ENCODE peak calls at places on chromosome X, in ten cellular contexts. P, V, W, N, I, R, Y, T, L and B are unnamed samples.

GRCh38 chrX:40755291-40756249 is 20.2 kb upstream of the MED14 start:
- DNase-seq in P (no peak), V (peak), W (no peak), N (no peak), I (peak), R (no peak), Y (peak), T (no peak), L (no peak), B (no peak)

GRCh38 chrX:129721870-129722269 is 16.9 kb upstream of the XPNPEP2 start:
- DNase-seq in P (no peak), V (no peak), W (no peak), N (no peak), I (no peak), R (no peak), Y (no peak), T (no peak), L (no peak), B (no peak)

GRCh38 chrX:39133971-39134370 is 332.7 kb downstream of the MID1IP1 start:
- DNase-seq in P (no peak), V (no peak), W (no peak), N (peak), I (no peak), R (no peak), Y (no peak), T (peak), L (no peak), B (no peak)

GRCh38 chrX:122441451-122441850 is 742.6 kb upstream of the GRIA3 start:
- DNase-seq in P (no peak), V (no peak), W (no peak), N (no peak), I (no peak), R (no peak), Y (no peak), T (no peak), L (no peak), B (no peak)

GRCh38 chrX:52359614-52360232 is 9.1 kb upstream of the XAGE2 start:
- DNase-seq in P (no peak), V (no peak), W (no peak), N (peak), I (peak), R (no peak), Y (peak), T (no peak), L (no peak), B (no peak)

GRCh38 chrX:15043538-15043937 is 170.3 kb downstream of the MOSPD2 start:
- DNase-seq in P (no peak), V (no peak), W (no peak), N (no peak), I (no peak), R (no peak), Y (no peak), T (no peak), L (no peak), B (no peak)

GRCh38 chrX:38206036-38206435 is 14.6 kb downstream of the SRPX start:
- DNase-seq in P (no peak), V (no peak), W (no peak), N (no peak), I (no peak), R (no peak), Y (peak), T (no peak), L (no peak), B (no peak)

GRCh38 chrX:68808686-68809357 is 20.0 kb upstream of the EFNB1 start:
- DNase-seq in P (no peak), V (no peak), W (no peak), N (peak), I (peak), R (no peak), Y (peak), T (no peak), L (no peak), B (no peak)

GRCh38 chrX:132953358-132953757 is 5.1 kb downstream of the HS6ST2 start:
- DNase-seq in P (no peak), V (no peak), W (no peak), N (peak), I (no peak), R (no peak), Y (no peak), T (no peak), L (no peak), B (no peak)

GRCh38 chrX:41789374-41789773 is 65.4 kb downstream of the GPR82 start:
- DNase-seq in P (no peak), V (no peak), W (no peak), N (no peak), I (no peak), R (no peak), Y (no peak), T (no peak), L (no peak), B (no peak)

GRCh38 chrX:104522386-104522785 is 43.6 kb upstream of the IL1RAPL2 start:
- DNase-seq in P (no peak), V (no peak), W (no peak), N (no peak), I (no peak), R (no peak), Y (no peak), T (no peak), L (no peak), B (no peak)

GRCh38 chrX:39176105-39176504 is 374.8 kb downstream of the MID1IP1 start:
- DNase-seq in P (no peak), V (no peak), W (no peak), N (no peak), I (no peak), R (no peak), Y (no peak), T (no peak), L (no peak), B (no peak)

GRCh38 chrX:118727686-118728339 is 407 bp downstream of the IL13RA1 start:
- DNase-seq in P (no peak), V (peak), W (no peak), N (peak), I (peak), R (no peak), Y (peak), T (peak), L (peak), B (no peak)

GRCh38 chrX:19599253-19599652 is 83.9 kb upstream of the MAP3K15 start:
- DNase-seq in P (no peak), V (no peak), W (no peak), N (no peak), I (no peak), R (no peak), Y (no peak), T (no peak), L (no peak), B (no peak)

GRCh38 chrX:131752493-131753198 is 208.8 kb downstream of the OR13H1 start:
- DNase-seq in P (no peak), V (no peak), W (peak), N (peak), I (no peak), R (no peak), Y (peak), T (peak), L (peak), B (peak)

GRCh38 chrX:133546441-133546840 is 131.2 kb upstream of the GPC4 start:
- DNase-seq in P (no peak), V (no peak), W (no peak), N (no peak), I (no peak), R (no peak), Y (peak), T (no peak), L (no peak), B (no peak)

GRCh38 chrX:9134341-9134740 is 100.4 kb upstream of the FAM9B start:
- DNase-seq in P (no peak), V (no peak), W (no peak), N (no peak), I (no peak), R (no peak), Y (no peak), T (no peak), L (no peak), B (no peak)

GRCh38 chrX:38247051-38247450 is 26.4 kb upstream of the SRPX start:
- DNase-seq in P (no peak), V (no peak), W (no peak), N (no peak), I (no peak), R (no peak), Y (no peak), T (no peak), L (no peak), B (no peak)

GRCh38 chrX:107025538-107025937 is 25.5 kb upstream of the MORC4 start:
- DNase-seq in P (no peak), V (no peak), W (no peak), N (peak), I (peak), R (no peak), Y (peak), T (no peak), L (no peak), B (peak)

GRCh38 chrX:107483976-107484726 is 34.7 kb downstream of the FRMPD3 start:
- DNase-seq in P (no peak), V (no peak), W (no peak), N (no peak), I (peak), R (no peak), Y (peak), T (no peak), L (no peak), B (peak)

GRCh38 chrX:120755066-120755846 is 120.4 kb downstream of the CT47B1 start:
- DNase-seq in P (peak), V (no peak), W (no peak), N (no peak), I (no peak), R (no peak), Y (no peak), T (no peak), L (peak), B (no peak)

GRCh38 chrX:137032841-137033773 is 688 bp downstream of the GPR101 start:
- DNase-seq in P (no peak), V (no peak), W (no peak), N (no peak), I (no peak), R (no peak), Y (no peak), T (no peak), L (no peak), B (no peak)

GRCh38 chrX:20320461-20321159 is 53.9 kb upstream of the RPS6KA3 start:
- DNase-seq in P (peak), V (no peak), W (no peak), N (peak), I (no peak), R (no peak), Y (no peak), T (no peak), L (peak), B (peak)

GRCh38 chrX:137052641-137053235 is 18.9 kb upstream of the GPR101 start:
- DNase-seq in P (no peak), V (no peak), W (peak), N (peak), I (no peak), R (no peak), Y (no peak), T (no peak), L (no peak), B (no peak)

GRCh38 chrX:133939655-133940054 is 45.7 kb downstream of the GPC3 start:
- DNase-seq in P (no peak), V (no peak), W (no peak), N (no peak), I (no peak), R (no peak), Y (no peak), T (no peak), L (no peak), B (no peak)

GRCh38 chrX:20267924-20268701 is 1.4 kb upstream of the RPS6KA3 start:
- DNase-seq in P (no peak), V (peak), W (peak), N (no peak), I (peak), R (no peak), Y (no peak), T (peak), L (peak), B (peak)

GRCh38 chrX:37420179-37420578 is 71.0 kb downstream of the PRRG1 start:
- DNase-seq in P (no peak), V (no peak), W (no peak), N (peak), I (no peak), R (no peak), Y (peak), T (no peak), L (no peak), B (no peak)

GRCh38 chrX:135480076-135480475 is 40.4 kb upstream of the INTS6L start:
- DNase-seq in P (no peak), V (no peak), W (no peak), N (no peak), I (no peak), R (no peak), Y (no peak), T (no peak), L (no peak), B (no peak)

GRCh38 chrX:18973527-18974192 is 10.3 kb downstream of the PHKA2 start:
- DNase-seq in P (no peak), V (no peak), W (no peak), N (peak), I (peak), R (no peak), Y (no peak), T (no peak), L (no peak), B (no peak)

GRCh38 chrX:68659385-68659784 is 11.9 kb downstream of the STARD8 start:
- DNase-seq in P (no peak), V (no peak), W (no peak), N (peak), I (peak), R (no peak), Y (no peak), T (no peak), L (no peak), B (no peak)

GRCh38 chrX:84133023-84133422 is 55.0 kb downstream of the RPS6KA6 start:
- DNase-seq in P (no peak), V (no peak), W (no peak), N (no peak), I (no peak), R (no peak), Y (no peak), T (no peak), L (no peak), B (no peak)

GRCh38 chrX:130179579-130180215 is 7.9 kb downstream of the RAB33A start:
- DNase-seq in P (no peak), V (no peak), W (no peak), N (no peak), I (peak), R (no peak), Y (no peak), T (no peak), L (no peak), B (no peak)

GRCh38 chrX:9180623-9181022 is 146.7 kb upstream of the FAM9B start:
- DNase-seq in P (no peak), V (no peak), W (no peak), N (no peak), I (no peak), R (no peak), Y (no peak), T (no peak), L (no peak), B (no peak)

GRCh38 chrX:68332156-68332823 is 101.0 kb downstream of the OPHN1 start:
- DNase-seq in P (no peak), V (no peak), W (no peak), N (no peak), I (peak), R (no peak), Y (peak), T (no peak), L (no peak), B (no peak)

GRCh38 chrX:7154040-7154597 is 6.2 kb upstream of the PUDP start:
- DNase-seq in P (no peak), V (no peak), W (no peak), N (no peak), I (no peak), R (no peak), Y (no peak), T (no peak), L (no peak), B (no peak)

GRCh38 chrX:41956027-41956426 is 32.7 kb upstream of the CASK start:
- DNase-seq in P (no peak), V (no peak), W (no peak), N (no peak), I (no peak), R (no peak), Y (no peak), T (no peak), L (no peak), B (no peak)

GRCh38 chrX:13285693-13286092 is 34.2 kb downstream of the ATXN3L start:
- DNase-seq in P (no peak), V (no peak), W (no peak), N (no peak), I (no peak), R (no peak), Y (no peak), T (no peak), L (no peak), B (no peak)

GRCh38 chrX:13290891-13291614 is 28.8 kb downstream of the ATXN3L start:
- DNase-seq in P (no peak), V (no peak), W (no peak), N (no peak), I (no peak), R (no peak), Y (no peak), T (no peak), L (no peak), B (no peak)

GRCh38 chrX:13285229-13285628 is 34.6 kb downstream of the ATXN3L start:
- DNase-seq in P (no peak), V (no peak), W (no peak), N (no peak), I (no peak), R (no peak), Y (peak), T (no peak), L (no peak), B (no peak)

GRCh38 chrX:13288671-13289070 is 31.2 kb downstream of the ATXN3L start:
- DNase-seq in P (no peak), V (no peak), W (no peak), N (no peak), I (no peak), R (no peak), Y (no peak), T (no peak), L (no peak), B (no peak)

DNA sequence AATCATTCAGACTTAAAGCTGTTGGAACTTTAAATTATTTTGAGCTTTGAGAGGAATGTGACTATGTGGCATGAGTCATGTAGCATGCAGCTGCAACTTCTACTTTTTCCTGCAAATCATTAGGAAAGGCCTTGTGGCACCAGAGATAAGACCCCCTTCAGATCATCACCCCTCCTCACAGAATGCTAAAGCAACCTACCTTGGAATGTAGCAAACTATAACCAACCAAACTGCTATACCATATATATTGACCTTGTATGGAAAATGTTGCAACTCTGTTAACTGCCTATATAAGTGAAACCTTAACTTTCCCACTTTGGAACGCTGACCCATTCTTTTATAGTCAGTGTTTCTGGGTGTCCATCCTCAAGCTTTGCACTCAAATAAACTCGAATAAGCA is 32.0 kb downstream of the ATXN3L start:
- DNase-seq in P (no peak), V (no peak), W (no peak), N (peak), I (peak), R (no peak), Y (peak), T (no peak), L (no peak), B (no peak)
- H3K4me3 ChIP-seq in P (no peak), V (no peak), W (no peak), N (no peak), I (no peak), R (no peak), Y (no peak), T (no peak), L (no peak), B (no peak)

GRCh38 chrX:16712116-16712824 is at the start of gene CTPS2:
- DNase-seq in P (no peak), V (peak), W (peak), N (peak), I (peak), R (no peak), Y (peak), T (peak), L (peak), B (peak)
- TF ChIP-seq CTCF in P (no peak), V (no peak), W (no peak), N (no peak), I (no peak), R (no peak), Y (no peak), T (no peak), L (peak), B (no peak)

GRCh38 chrX:153722704-153723350 is 1.4 kb downstream of the BCAP31 start:
- DNase-seq in P (no peak), V (peak), W (no peak), N (peak), I (no peak), R (no peak), Y (peak), T (no peak), L (peak), B (no peak)
- H3K4me3 ChIP-seq in P (peak), V (peak), W (peak), N (peak), I (peak), R (peak), Y (peak), T (peak), L (peak), B (peak)

GRCh38 chrX:47956016-47956415 is 47.8 kb downstream of the ZNF182 start:
- DNase-seq in P (no peak), V (no peak), W (no peak), N (no peak), I (no peak), R (no peak), Y (no peak), T (no peak), L (no peak), B (no peak)

GRCh38 chrX:47960400-47960799 is 43.4 kb downstream of the ZNF182 start:
- DNase-seq in P (no peak), V (no peak), W (no peak), N (no peak), I (no peak), R (no peak), Y (no peak), T (no peak), L (peak), B (no peak)

DNA sequence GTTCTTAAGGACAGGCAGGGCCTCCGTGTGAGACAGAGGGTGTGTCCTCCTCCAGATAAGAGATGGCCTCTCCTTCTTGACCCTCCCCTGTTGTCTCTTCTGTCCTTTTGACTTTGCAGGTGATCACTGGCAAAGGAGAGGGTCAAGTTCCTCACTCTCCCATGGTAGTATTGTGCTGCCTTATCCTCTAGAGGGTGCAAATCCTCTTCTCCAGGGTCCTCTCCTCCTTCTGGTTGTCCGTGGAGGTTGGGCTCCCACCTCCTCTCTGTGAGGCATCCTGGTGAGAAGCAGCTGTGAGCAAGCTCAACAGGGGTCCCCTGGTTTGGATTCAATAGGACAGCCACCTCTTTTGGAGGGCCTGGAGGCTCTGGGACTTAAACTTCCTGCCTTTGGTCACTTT is 44.8 kb downstream of the ZNF182 start:
- DNase-seq in P (no peak), V (no peak), W (no peak), N (peak), I (peak), R (no peak), Y (peak), T (no peak), L (no peak), B (no peak)
- TF ChIP-seq CTCF in P (peak), V (no peak), W (peak), N (peak), I (peak), R (peak), Y (peak), T (no peak), L (no peak), B (peak)

GRCh38 chrX:101682723-101683122 is 23.1 kb upstream of the ARMCX2 start:
- DNase-seq in P (no peak), V (no peak), W (no peak), N (no peak), I (peak), R (no peak), Y (peak), T (no peak), L (no peak), B (no peak)

GRCh38 chrX:101685923-101686322 is 26.3 kb upstream of the ARMCX2 start:
- DNase-seq in P (no peak), V (no peak), W (no peak), N (no peak), I (no peak), R (no peak), Y (no peak), T (no peak), L (no peak), B (no peak)

GRCh38 chrX:101691823-101692222 is 32.2 kb upstream of the ARMCX2 start:
- DNase-seq in P (no peak), V (no peak), W (no peak), N (no peak), I (no peak), R (no peak), Y (no peak), T (no peak), L (no peak), B (no peak)

GRCh38 chrX:101686574-101686973 is 26.9 kb upstream of the ARMCX2 start:
- DNase-seq in P (no peak), V (no peak), W (no peak), N (no peak), I (no peak), R (no peak), Y (no peak), T (no peak), L (no peak), B (no peak)
- H3K4me3 ChIP-seq in P (no peak), V (no peak), W (no peak), N (no peak), I (no peak), R (no peak), Y (no peak), T (no peak), L (no peak), B (no peak)

GRCh38 chrX:150761176-150761818 is 68.1 kb downstream of the MTMR1 start:
- DNase-seq in P (no peak), V (no peak), W (no peak), N (no peak), I (no peak), R (no peak), Y (no peak), T (no peak), L (no peak), B (no peak)
- TF ChIP-seq CTCF in P (no peak), V (no peak), W (no peak), N (no peak), I (no peak), R (no peak), Y (no peak), T (no peak), L (no peak), B (no peak)